ENCODE peak calls at places on chromosome X, in ten cellular contexts. S is heart right ventricle, I is cardiac muscle cell, U is GM06990, K is astrocyte, P is fibroblast of mammary gland, N is GM23248, A is A549, X is stomach, J is adipocyte. Q is an unnamed sample.

GRCh38 chrX:14051416-14051815 is 21.7 kb upstream of the GEMIN8 start:
- DNase-seq in N (peak), A (no peak), S (no peak), X (no peak), U (no peak), J (peak), K (no peak), I (no peak), P (peak), Q (no peak)

GRCh38 chrX:118595501-118596042 is 100.0 kb downstream of the DOCK11 start:
- DNase-seq in S (no peak), A (no peak), J (peak), P (no peak), K (peak), X (no peak), I (peak), N (no peak), U (no peak), Q (no peak)

GRCh38 chrX:102712967-102713677 is 874 bp downstream of the GPRASP2 start:
- DNase-seq in N (peak), J (peak), I (peak), A (peak), X (peak), K (peak), U (no peak), P (peak), S (peak), Q (peak)

GRCh38 chrX:49303346-49303745 is at the start of gene GAGE10:
- DNase-seq in U (no peak), X (no peak), A (no peak), J (no peak), K (no peak), N (no peak), P (no peak), S (no peak), I (no peak), Q (no peak)

GRCh38 chrX:109709129-109709631 is 23.9 kb downstream of the ACSL4 start:
- DNase-seq in P (peak), S (no peak), U (peak), N (peak), J (peak), A (no peak), X (no peak), K (peak), I (peak), Q (peak)

GRCh38 chrX:125094901-125095300 is 224.8 kb upstream of the TEX13C start:
- DNase-seq in I (no peak), J (no peak), A (no peak), S (no peak), N (no peak), K (no peak), U (no peak), P (no peak), X (no peak), Q (no peak)

GRCh38 chrX:128365523-128365922 is 313.3 kb upstream of the ACTRT1 start:
- DNase-seq in P (no peak), J (no peak), K (no peak), N (no peak), X (no peak), U (no peak), S (no peak), I (no peak), A (no peak), Q (no peak)

GRCh38 chrX:107025538-107025937 is 25.5 kb upstream of the MORC4 start:
- DNase-seq in J (peak), X (no peak), P (peak), I (peak), K (peak), N (peak), U (peak), A (peak), S (no peak), Q (peak)

GRCh38 chrX:63506320-63506719 is 155.2 kb upstream of the SPIN4 start:
- DNase-seq in N (peak), P (peak), I (peak), S (no peak), X (no peak), A (no peak), K (peak), U (no peak), J (peak), Q (peak)

GRCh38 chrX:75547783-75548182 is 24.9 kb upstream of the ZDHHC15 start:
- DNase-seq in N (peak), J (peak), X (peak), U (no peak), K (no peak), P (no peak), S (peak), A (no peak), I (no peak), Q (no peak)

GRCh38 chrX:114959729-114960128 is 57.7 kb downstream of the IL13RA2 start:
- DNase-seq in P (peak), J (peak), I (peak), K (peak), X (no peak), S (no peak), U (no peak), A (no peak), N (peak), Q (peak)

DNA sequence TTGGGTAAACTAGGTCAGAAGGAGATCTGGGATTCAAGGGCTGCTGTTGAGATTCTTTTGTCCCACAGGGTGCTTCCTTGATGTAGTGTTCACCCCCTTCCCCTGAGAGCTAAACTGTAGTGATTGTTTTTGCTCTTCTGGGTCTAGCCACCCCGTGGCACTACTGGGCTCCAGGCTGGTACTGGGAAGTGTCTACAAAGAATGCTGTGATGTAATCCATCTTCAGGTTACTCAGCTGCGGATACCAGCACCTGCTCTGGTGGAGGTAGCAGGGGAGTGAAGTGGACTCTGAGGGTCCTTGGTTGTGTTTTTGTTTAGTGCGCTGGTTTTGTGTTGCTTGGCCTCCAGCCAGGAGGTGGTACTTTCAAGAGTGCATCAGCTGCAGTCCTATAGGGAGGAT is 365.5 kb downstream of the ZNF674 start:
- DNase-seq in X (no peak), U (no peak), S (no peak), K (no peak), N (no peak), A (no peak), P (no peak), I (no peak), J (no peak), Q (no peak)
- H3K4me3 ChIP-seq in X (no peak), U (no peak), S (no peak), K (no peak), N (no peak), A (no peak), P (no peak), I (no peak), J (no peak), Q (no peak)

DNA sequence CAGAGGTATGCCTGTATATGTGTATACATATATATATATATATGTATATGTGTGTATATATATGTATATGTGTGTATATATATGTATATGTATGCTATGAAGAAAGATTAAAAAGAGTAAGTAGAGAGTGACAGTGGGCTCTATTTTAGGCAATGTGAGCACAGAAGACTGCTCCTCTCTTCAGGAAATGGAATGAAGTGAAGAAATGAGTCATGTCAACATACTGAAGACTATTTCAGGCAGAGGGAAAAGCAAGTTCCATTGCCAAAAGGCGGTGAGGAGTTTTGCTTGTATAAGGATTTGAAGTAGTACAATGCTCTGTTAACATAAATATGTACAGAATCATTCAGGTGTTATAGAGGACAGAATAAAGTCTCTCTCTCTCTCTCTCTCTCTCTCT is 773.2 kb upstream of the FTHL17 start:
- DNase-seq in P (no peak), A (no peak), I (peak), X (no peak), S (no peak), J (no peak), N (no peak), K (peak), U (no peak), Q (no peak)
- H3K4me3 ChIP-seq in P (no peak), A (no peak), I (no peak), X (no peak), S (no peak), J (no peak), N (no peak), K (no peak), U (no peak), Q (no peak)

GRCh38 chrX:88991583-88992132 is 244.6 kb downstream of the CPXCR1 start:
- DNase-seq in S (no peak), K (no peak), N (no peak), J (no peak), I (no peak), A (no peak), X (no peak), U (no peak), P (no peak), Q (no peak)
- H3K4me3 ChIP-seq in S (no peak), K (no peak), N (no peak), J (no peak), I (no peak), A (no peak), X (no peak), U (no peak), P (no peak), Q (no peak)

DNA sequence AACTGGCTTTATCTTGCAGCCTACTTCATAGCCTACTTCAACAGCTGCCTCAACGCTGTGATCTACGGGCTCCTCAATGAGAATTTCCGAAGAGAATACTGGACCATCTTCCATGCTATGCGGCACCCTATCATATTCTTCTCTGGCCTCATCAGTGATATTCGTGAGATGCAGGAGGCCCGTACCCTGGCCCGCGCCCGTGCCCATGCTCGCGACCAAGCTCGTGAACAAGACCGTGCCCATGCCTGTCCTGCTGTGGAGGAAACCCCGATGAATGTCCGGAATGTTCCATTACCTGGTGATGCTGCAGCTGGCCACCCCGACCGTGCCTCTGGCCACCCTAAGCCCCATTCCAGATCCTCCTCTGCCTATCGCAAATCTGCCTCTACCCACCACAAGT is 4.0 kb downstream of the GPR50 start:
- DNase-seq in I (no peak), P (no peak), N (no peak), K (no peak), X (no peak), U (no peak), A (no peak), S (no peak), J (no peak), Q (no peak)
- H3K4me3 ChIP-seq in I (no peak), P (no peak), N (no peak), K (no peak), X (no peak), U (no peak), A (no peak), S (no peak), J (no peak), Q (no peak)

GRCh38 chrX:68695206-68695845 is 47.9 kb downstream of the STARD8 start:
- DNase-seq in P (no peak), J (no peak), A (peak), X (no peak), K (no peak), I (no peak), U (no peak), S (no peak), N (peak), Q (no peak)

GRCh38 chrX:68694429-68695205 is 47.2 kb downstream of the STARD8 start:
- DNase-seq in N (peak), U (no peak), J (no peak), X (no peak), A (no peak), I (no peak), P (peak), S (no peak), K (no peak), Q (no peak)

GRCh38 chrX:68691921-68692320 is 44.5 kb downstream of the STARD8 start:
- DNase-seq in J (no peak), S (peak), K (no peak), N (no peak), U (no peak), A (no peak), P (no peak), X (no peak), I (no peak), Q (no peak)

GRCh38 chrX:68692651-68693050 is 45.2 kb downstream of the STARD8 start:
- DNase-seq in X (no peak), S (no peak), K (peak), N (peak), A (no peak), P (peak), J (no peak), U (no peak), I (no peak), Q (peak)

DNA sequence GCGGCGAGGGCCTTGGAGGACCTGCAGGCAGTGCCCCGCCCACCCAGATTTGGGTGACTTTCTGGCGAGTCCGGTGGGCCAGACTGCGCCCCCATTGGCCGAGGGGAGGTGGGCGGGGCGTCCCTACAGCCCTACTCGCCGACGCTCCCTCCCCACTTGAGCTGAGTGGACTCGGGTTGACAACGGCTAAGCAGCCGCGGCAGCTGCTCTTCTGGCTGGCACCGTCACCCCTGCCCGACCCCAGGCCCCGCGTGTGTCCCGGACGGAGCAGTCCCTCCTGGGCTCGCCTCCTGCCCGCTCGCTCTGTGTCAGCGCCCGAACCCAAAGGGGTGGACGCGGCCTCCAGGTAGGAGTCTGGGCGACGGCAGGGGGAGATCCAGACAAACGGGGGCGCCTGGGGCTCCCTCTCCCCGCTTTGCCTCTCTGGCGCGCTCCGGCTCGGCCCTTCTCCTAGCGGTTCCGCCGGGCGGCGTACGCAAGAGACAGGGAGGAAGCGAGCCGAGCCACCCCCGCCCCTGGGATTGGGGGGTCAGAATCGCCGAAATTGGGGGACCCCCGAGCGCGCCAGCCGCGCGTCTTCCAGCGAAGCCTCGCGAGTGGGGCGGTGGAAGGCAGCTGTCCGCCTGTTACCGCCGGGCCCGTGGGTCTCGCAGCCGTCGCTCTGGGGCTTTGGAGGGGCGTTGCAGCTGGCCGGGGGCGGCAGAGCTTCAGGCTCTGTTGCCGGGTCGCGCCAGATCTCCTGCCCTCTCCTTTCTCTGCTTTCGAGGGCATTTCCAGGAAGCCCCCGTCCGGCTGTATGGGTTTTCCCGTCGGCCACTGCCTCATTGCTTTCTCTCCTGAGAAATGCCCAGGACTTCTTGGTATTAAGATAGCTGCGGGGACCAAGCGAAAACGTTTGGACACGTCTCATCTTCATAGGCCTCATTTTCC is 46.3 kb downstream of the STARD8 start:
- DNase-seq in K (peak), X (peak), P (peak), N (peak), U (peak), S (peak), I (peak), A (no peak), J (peak), Q (peak)
- H3K4me3 ChIP-seq in K (peak), X (peak), P (peak), N (peak), U (peak), S (peak), I (peak), A (no peak), J (peak), Q (peak)

GRCh38 chrX:133434197-133434820 is 19.0 kb upstream of the GPC4 start:
- DNase-seq in P (no peak), I (no peak), S (no peak), K (no peak), J (no peak), A (no peak), N (no peak), X (no peak), U (no peak), Q (no peak)

GRCh38 chrX:133440081-133440796 is 24.9 kb upstream of the GPC4 start:
- DNase-seq in A (no peak), P (no peak), I (no peak), N (no peak), X (no peak), K (no peak), J (no peak), S (no peak), U (no peak), Q (no peak)

GRCh38 chrX:133435544-133436124 is 20.3 kb upstream of the GPC4 start:
- DNase-seq in N (no peak), A (no peak), K (no peak), X (no peak), I (no peak), P (no peak), U (no peak), S (no peak), J (no peak), Q (no peak)

GRCh38 chrX:133437771-133438170 is 22.5 kb upstream of the GPC4 start:
- DNase-seq in K (no peak), X (no peak), N (no peak), J (no peak), S (no peak), I (no peak), U (no peak), P (no peak), A (no peak), Q (no peak)

GRCh38 chrX:133437356-133437755 is 22.1 kb upstream of the GPC4 start:
- DNase-seq in I (no peak), J (no peak), S (no peak), N (no peak), X (no peak), P (no peak), A (no peak), U (no peak), K (no peak), Q (no peak)
- H3K4me3 ChIP-seq in I (no peak), J (no peak), S (no peak), N (no peak), X (no peak), P (no peak), A (no peak), U (no peak), K (no peak), Q (no peak)

GRCh38 chrX:40733691-40734090 is 1.7 kb downstream of the MED14 start:
- DNase-seq in N (peak), A (no peak), I (peak), U (no peak), J (peak), K (no peak), X (no peak), S (no peak), P (no peak), Q (peak)
- H3K4me3 ChIP-seq in N (peak), A (no peak), I (peak), U (peak), J (peak), K (peak), X (peak), S (peak), P (no peak), Q (peak)

DNA sequence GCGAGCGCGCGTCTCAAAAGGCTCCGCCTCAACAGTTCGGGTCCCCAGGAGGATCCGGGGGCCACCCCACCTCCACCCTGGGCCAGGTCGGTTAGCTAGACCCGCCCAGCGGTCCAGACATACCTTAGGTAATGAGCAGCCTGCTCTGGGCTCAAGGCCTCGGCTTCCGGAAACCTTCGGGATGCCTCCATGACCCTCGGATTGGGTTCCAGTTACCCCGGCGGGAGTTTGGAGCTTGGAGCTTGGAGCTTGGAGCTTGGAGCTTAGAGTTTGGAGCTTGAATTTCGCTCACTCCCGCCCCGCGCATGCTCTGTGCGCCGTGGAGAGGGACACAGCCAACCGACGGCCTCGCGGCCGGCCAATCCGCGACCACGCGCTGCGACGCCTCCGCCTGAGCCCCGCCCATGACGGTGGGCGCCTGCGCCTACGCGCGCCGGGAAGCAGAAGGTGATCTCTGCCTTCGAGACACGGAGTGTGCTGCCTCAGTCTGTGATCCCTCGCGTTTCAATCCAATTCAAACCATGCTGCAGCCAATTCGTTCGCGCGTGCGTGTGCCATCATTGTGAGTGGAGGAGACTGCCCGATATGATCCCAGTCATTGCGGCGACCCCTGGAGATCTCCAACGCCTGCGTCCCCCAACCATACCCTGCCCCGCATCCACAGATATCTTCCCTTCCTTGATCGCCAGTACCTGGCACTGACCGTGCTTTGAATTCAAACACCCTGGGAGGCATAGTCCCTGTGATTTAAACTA is at the start of gene ERCC6L:
- DNase-seq in S (peak), P (peak), A (peak), X (peak), U (peak), N (peak), K (peak), I (peak), J (peak), Q (peak)
- H3K4me3 ChIP-seq in S (peak), P (peak), A (peak), X (peak), U (peak), N (peak), K (peak), I (peak), J (peak), Q (peak)

DNA sequence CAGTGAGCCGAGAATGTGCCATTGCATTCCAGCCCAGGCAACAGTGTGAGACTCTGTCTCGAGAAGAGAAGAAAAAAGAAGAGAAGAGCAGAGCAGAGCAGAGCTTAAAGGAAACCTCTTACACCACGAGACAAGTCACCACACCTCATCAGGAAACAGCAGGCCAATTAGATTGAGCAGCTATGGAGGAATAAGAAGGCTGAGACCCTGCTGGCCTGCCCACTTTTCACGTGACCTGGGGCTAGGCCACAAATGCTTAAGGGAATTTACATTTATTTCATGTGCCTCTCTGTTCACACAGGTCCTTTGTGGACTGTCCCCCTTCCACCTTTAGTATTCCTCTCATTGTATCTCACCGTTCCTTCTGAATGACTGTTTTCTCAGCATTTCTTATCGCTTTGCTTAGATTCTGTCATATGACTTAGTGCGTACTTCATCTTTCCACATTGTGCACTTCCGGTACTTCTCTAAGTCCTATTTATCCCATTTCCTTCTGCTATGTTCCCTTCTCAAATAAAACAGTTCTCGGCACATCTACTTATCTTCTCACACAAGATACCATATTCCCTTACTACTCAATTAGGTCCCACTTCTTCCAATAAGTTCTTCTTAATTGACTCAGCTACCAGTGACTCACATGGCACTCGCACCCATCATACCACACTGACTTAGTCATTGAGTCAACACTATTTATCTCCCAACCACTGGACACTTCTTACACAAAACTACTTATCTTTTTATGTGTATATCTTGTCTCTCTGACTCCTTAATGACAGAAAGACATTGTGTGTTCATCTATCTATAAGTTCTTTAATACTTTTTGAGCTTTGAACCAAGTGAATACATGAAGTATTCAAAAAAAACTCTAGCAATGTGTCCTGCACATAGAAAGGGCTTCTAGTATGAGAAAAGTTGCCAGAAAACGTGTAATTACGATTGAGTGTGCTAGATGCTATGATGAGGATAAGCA is 11.0 kb downstream of the CUL4B start:
- DNase-seq in A (peak), P (peak), K (peak), X (no peak), I (peak), N (peak), S (no peak), J (peak), U (no peak), Q (peak)
- H3K4me3 ChIP-seq in A (peak), P (no peak), K (no peak), X (no peak), I (no peak), N (peak), S (no peak), J (peak), U (no peak), Q (no peak)